ENCODE peak calls at places on chromosomes 3 and 15, in seven cellular contexts. T is upper lobe of left lung, W is K562, E is HCT116, I is HepG2, O is heart left ventricle, V is gastrocnemius medialis. U is an unnamed sample.

GRCh38 chr3:144294659-144295538 is 323.3 kb downstream of the DIPK2A start:
- ATAC-seq in O (no peak), E (no peak), W (no peak), T (no peak), V (no peak), I (no peak), U (no peak)

GRCh38 chr15:80489030-80489594 is 84.9 kb downstream of the ARNT2 start:
- ATAC-seq in T (peak), O (no peak), I (no peak), V (peak), E (no peak), W (no peak), U (peak)

GRCh38 chr3:179695672-179696313 is 43.0 kb downstream of the USP13 start:
- ATAC-seq in W (no peak), I (no peak), T (no peak), V (no peak), E (no peak), O (no peak), U (no peak)

GRCh38 chr3:39381432-39381831 is 1.7 kb upstream of the SLC25A38 start:
- ATAC-seq in O (no peak), E (no peak), V (no peak), I (no peak), T (no peak), W (no peak), U (no peak)

GRCh38 chr3:182464513-182465145 is 328.7 kb upstream of the ATP11B start:
- ATAC-seq in I (peak), W (no peak), T (no peak), O (no peak), E (no peak), V (no peak), U (no peak)

GRCh38 chr3:196666001-196666867 is 26.7 kb downstream of the NRROS start:
- ATAC-seq in V (peak), O (no peak), W (no peak), I (peak), E (no peak), T (no peak), U (no peak)

GRCh38 chr3:33868309-33868708 is 69.9 kb downstream of the PDCD6IP start:
- ATAC-seq in O (no peak), I (no peak), T (no peak), W (peak), V (no peak), E (no peak), U (no peak)

GRCh38 chr3:72318504-72319201 is 529.6 kb downstream of the SHQ1 start:
- ATAC-seq in O (peak), I (peak), E (no peak), V (no peak), T (no peak), W (peak), U (no peak)

GRCh38 chr15:76335851-76336253 is 721 bp upstream of the ISL2 start:
- ATAC-seq in W (peak), V (no peak), O (no peak), I (no peak), E (peak), T (no peak), U (peak)

DNA sequence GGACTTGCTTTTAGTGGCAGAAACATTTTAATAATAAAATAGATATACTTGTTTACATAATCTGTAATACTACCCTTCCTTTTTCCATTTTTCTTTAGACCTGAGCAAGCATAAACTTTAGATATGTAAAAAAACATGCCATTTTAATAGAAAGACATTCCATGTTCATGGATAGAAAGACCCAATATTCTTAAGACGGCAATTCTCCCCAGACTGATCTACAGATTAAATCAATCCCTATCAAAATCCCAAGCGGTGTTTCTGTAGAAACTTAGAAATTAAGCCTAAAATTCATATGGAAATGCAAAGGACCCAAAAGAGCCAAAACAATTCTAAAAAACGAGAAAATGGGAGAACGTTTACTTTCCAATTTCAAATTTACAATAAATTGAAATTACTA is 11.6 kb downstream of the MRPS25 start:
- ATAC-seq in V (no peak), E (no peak), T (no peak), I (no peak), W (no peak), O (no peak), U (no peak)
- H3K27ac ChIP-seq in V (no peak), E (no peak), T (no peak), I (no peak), W (peak), O (no peak), U (no peak)

DNA sequence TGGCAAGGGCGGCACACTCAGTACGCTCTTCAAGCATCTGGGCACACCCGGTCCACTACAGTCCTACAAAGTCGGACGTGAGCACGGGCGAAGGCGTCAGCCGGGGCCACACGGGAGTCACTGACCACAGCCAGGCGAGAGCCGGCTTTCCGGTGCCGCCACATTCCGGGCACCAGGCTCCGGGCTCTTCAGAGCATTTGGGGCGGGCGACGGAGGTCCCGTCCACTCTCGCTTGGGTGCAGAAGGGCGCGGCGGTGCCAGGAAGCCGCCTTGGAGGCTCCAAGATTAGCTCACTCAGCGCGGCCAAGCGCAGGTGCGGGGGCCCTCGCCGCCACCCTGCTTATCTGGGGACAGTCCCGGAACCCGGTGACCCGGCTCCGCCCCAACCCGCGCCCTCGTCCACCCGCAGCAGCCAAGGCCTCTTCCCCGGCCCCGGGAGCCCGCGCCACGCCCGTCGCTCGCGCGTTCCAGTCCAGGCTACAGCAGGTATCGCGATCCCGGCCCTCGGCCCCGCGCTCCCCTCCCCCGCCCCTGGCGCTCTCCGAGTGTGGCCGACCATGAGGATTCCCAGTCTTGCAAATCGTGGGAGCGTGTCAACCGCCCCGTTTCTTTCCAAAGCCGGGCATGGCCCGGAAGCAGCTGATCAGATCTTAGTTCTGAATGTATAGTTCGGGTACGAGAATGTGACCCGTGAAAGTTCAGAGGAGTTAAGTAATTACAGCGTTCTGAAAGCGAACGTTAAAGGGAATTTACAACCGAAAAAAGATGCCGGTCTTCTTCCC is at the start of gene ADPRH:
- ATAC-seq in E (peak), W (peak), T (peak), I (peak), O (peak), V (peak), U (peak)
- TF ChIP-seq POLR2A in E (no peak), W (peak), T (peak), I (no peak), O (no peak), V (peak), U (peak)

GRCh38 chr3:16084887-16085286 is 89.6 kb upstream of the GALNT15 start:
- ATAC-seq in O (no peak), I (no peak), W (no peak), T (no peak), E (no peak), V (peak), U (no peak)

GRCh38 chr3:16085884-16086608 is 88.4 kb upstream of the GALNT15 start:
- ATAC-seq in T (no peak), V (peak), E (no peak), O (peak), I (no peak), W (no peak), U (peak)

GRCh38 chr3:16079519-16079918 is 95.0 kb upstream of the GALNT15 start:
- ATAC-seq in T (peak), W (no peak), E (no peak), V (no peak), I (no peak), O (no peak), U (no peak)

GRCh38 chr3:16085410-16085809 is 89.1 kb upstream of the GALNT15 start:
- ATAC-seq in I (no peak), E (no peak), O (no peak), T (no peak), W (no peak), V (peak), U (peak)

DNA sequence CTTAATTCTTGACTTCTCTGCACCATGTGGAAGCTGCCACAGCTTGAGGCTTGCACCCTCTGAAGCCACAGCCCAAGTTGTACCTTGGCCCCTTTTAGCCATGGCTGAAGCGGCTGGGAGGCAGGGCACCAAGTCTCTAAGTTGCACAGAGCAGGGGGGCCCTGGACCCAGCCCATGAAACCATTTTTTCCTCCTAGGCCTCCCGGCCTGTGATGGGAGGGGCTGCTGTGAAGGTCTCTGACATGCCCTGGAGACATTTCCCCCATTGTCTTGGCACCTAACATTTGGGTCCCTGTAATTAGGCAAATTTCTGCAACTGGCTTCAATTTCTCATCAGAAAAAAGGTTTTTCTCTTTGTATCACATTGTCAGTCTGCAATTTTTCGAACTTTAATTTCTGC is 92.8 kb upstream of the GALNT15 start:
- ATAC-seq in O (no peak), I (no peak), W (no peak), T (no peak), V (no peak), E (no peak), U (no peak)
- H3K27ac ChIP-seq in O (no peak), I (no peak), W (no peak), T (no peak), V (no peak), E (no peak), U (no peak)

GRCh38 chr3:175246234-175246633 is 387.1 kb downstream of the NAALADL2 start:
- ATAC-seq in E (no peak), T (no peak), I (no peak), O (no peak), W (no peak), V (no peak), U (no peak)

GRCh38 chr3:175248832-175249231 is 389.7 kb downstream of the NAALADL2 start:
- ATAC-seq in O (no peak), E (no peak), T (no peak), W (no peak), I (no peak), V (no peak), U (no peak)

GRCh38 chr3:175246766-175247165 is 387.6 kb downstream of the NAALADL2 start:
- ATAC-seq in E (no peak), O (no peak), W (no peak), V (no peak), T (no peak), I (no peak), U (no peak)

GRCh38 chr3:175247629-175248028 is 388.5 kb downstream of the NAALADL2 start:
- ATAC-seq in T (no peak), V (no peak), E (no peak), W (no peak), I (no peak), O (no peak), U (no peak)
- TF ChIP-seq POLR2A in T (no peak), V (no peak), E (no peak), W (no peak), I (no peak), O (no peak), U (no peak)